ENCODE peak calls at places on chromosome 9, in four cellular contexts. A is pancreas, K is astrocyte, P is left ventricle myocardium inferior. H is an unnamed sample. For H3K4me1 and H3K27me3, the result is how much of the 10 kb centered on the place peaks cover.

GRCh38 chr9:19074836-19075235 is 25.6 kb downstream of the RRAGA start:
- DNase-seq in K (peak), A (no peak), P (no peak), H (no peak)

GRCh38 chr9:83259558-83259957 is 196.6 kb upstream of the RASEF start:
- DNase-seq in A (no peak), P (no peak), K (no peak), H (no peak)

GRCh38 chr9:122446819-122447484 is 30.8 kb downstream of the OR1J1 start:
- DNase-seq in K (peak), P (no peak), A (no peak), H (no peak)

GRCh38 chr9:126347911-126348760 is 21.5 kb downstream of the MVB12B start:
- DNase-seq in K (no peak), A (no peak), P (no peak), H (peak)

GRCh38 chr9:22005700-22006605 is 3.2 kb downstream of the CDKN2B start:
- DNase-seq in K (peak), P (no peak), A (no peak), H (no peak)

GRCh38 chr9:125444166-125444565 is 182.5 kb downstream of the GAPVD1 start:
- DNase-seq in K (no peak), P (no peak), A (no peak), H (no peak)

GRCh38 chr9:76414656-76415055 is 20.4 kb upstream of the RFK start:
- DNase-seq in A (no peak), P (no peak), K (peak), H (no peak)

GRCh38 chr9:111533099-111533785 is 8.3 kb downstream of the ZNF483 start:
- DNase-seq in A (no peak), P (no peak), K (peak), H (no peak)

GRCh38 chr9:12416736-12417135 is 276.4 kb upstream of the TYRP1 start:
- DNase-seq in K (no peak), P (no peak), A (no peak), H (no peak)

GRCh38 chr9:34559616-34560546 is 29.6 kb downstream of the CNTFR start:
- DNase-seq in P (peak), K (peak), A (no peak), H (peak)

GRCh38 chr9:105053209-105053652 is 125.3 kb upstream of the ABCA1 start:
- DNase-seq in P (no peak), A (no peak), K (peak), H (no peak)

GRCh38 chr9:19782005-19782404 is 6.8 kb downstream of the SLC24A2 start:
- DNase-seq in A (no peak), K (no peak), P (no peak), H (no peak)

GRCh38 chr9:126329476-126330275 is 3.0 kb downstream of the MVB12B start:
- DNase-seq in K (no peak), A (no peak), P (no peak), H (no peak)

GRCh38 chr9:92590386-92590785 is 54.6 kb upstream of the ECM2 start:
- DNase-seq in K (peak), A (no peak), P (peak), H (no peak)

GRCh38 chr9:125749951-125750655 is 2.9 kb downstream of the PBX3 start:
- DNase-seq in K (no peak), P (no peak), A (no peak), H (no peak)

GRCh38 chr9:96218821-96219614 is 83.0 kb downstream of the HSD17B3 start:
- DNase-seq in P (no peak), A (peak), K (no peak), H (peak)

GRCh38 chr9:2271426-2271825 is 256.3 kb downstream of the SMARCA2 start:
- DNase-seq in K (no peak), P (peak), A (no peak), H (no peak)

GRCh38 chr9:34612788-34613390 is 992 bp upstream of the RPP25L start:
- DNase-seq in A (peak), K (peak), P (peak), H (peak)

GRCh38 chr9:137664676-137665075 is 45.9 kb downstream of the EHMT1 start:
- DNase-seq in P (no peak), K (no peak), A (no peak), H (no peak)

GRCh38 chr9:93030642-93031628 is 27.6 kb upstream of the SUSD3 start:
- DNase-seq in A (no peak), P (no peak), K (no peak), H (no peak)

GRCh38 chr9:18071651-18072060 is 402.3 kb upstream of the ADAMTSL1 start:
- DNase-seq in P (no peak), K (peak), A (no peak), H (no peak)

GRCh38 chr9:116141864-116142561 is 11.6 kb upstream of the PAPPA start:
- DNase-seq in K (peak), P (no peak), A (no peak), H (no peak)

GRCh38 chr9:93996863-93997262 is 41.7 kb upstream of the BARX1 start:
- DNase-seq in A (no peak), P (no peak), K (no peak), H (no peak)

GRCh38 chr9:16171851-16172250 is 619.0 kb downstream of the CCDC171 start:
- DNase-seq in P (no peak), A (no peak), K (no peak), H (no peak)

GRCh38 chr9:13532407-13532806 is 252.9 kb upstream of the MPDZ start:
- DNase-seq in A (no peak), K (peak), P (no peak), H (no peak)

GRCh38 chr9:124774131-124774978 is 2.6 kb upstream of the OLFML2A start:
- DNase-seq in P (peak), K (no peak), A (peak), H (peak)

GRCh38 chr9:126301985-126302603 is 24.5 kb upstream of the MVB12B start:
- DNase-seq in K (peak), P (peak), A (no peak), H (no peak)

GRCh38 chr9:123360161-123361085 is 4.4 kb downstream of the CRB2 start:
- DNase-seq in K (no peak), A (peak), P (no peak), H (no peak)

GRCh38 chr9:8419871-8420270 is 620.3 kb upstream of the DMAC1 start:
- DNase-seq in K (peak), P (no peak), A (no peak), H (no peak)

GRCh38 chr9:132241840-132242620 is 80.2 kb downstream of the NTNG2 start:
- DNase-seq in P (peak), K (no peak), A (peak), H (peak)

GRCh38 chr9:7467186-7467585 is 332.4 kb downstream of the DMAC1 start:
- DNase-seq in P (no peak), K (no peak), A (no peak), H (no peak)

GRCh38 chr9:38063363-38063707 is 5.7 kb downstream of the SHB start:
- DNase-seq in P (no peak), A (no peak), K (no peak), H (peak)

GRCh38 chr9:19651681-19652080 is 137.2 kb downstream of the SLC24A2 start:
- DNase-seq in P (no peak), K (no peak), A (no peak), H (no peak)

DNA sequence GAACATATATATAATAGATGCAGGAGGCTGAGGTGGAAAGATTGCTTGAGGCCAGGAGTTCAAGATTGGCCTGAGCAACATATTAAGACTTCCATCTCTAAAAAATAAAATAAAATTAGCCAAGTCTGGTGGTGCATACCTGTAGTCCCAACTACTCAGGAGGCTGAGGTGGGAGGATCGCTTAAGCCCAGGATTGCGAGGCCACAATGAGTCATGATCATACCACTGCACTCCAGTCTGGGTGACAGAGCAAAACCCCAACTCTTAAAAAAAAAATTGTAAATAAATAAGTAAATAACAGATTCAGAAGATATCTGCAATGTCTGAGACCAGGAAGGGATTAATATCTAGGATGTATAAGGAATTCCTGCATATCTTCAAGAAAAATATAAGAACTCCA is 19.4 kb downstream of the B4GALT1 start:
- DNase-seq in K (no peak), P (no peak), A (no peak), H (peak)
- H3K4me1 ChIP-seq in K (under half), P (half or more), A (under half), H (under half)

DNA sequence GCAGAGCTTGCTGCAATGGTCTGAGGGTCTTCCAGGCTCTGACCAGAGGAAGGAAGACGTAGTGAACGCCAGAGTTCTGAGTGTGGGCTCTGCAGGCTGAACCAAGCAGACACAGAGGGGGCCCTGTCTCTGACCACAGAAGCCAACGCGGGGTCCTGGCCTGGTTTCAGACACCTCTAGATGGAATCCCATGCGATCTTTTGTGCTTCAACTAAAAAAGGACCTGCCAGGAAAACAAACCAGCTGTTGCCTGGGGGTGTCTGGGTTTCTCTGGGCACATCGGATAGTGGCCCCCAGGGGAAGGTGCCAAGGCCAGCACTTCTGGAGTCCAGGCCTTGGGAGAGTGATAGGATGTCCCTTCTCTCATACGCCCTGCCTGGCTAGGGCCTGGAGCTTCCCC is 12.9 kb downstream of the PRDM12 start:
- DNase-seq in A (no peak), K (no peak), P (no peak), H (no peak)
- H3K27me3 ChIP-seq in A (under half), K (under half), P (under half), H (under half)

GRCh38 chr9:114383866-114384231 is 3.9 kb downstream of the AKNA start:
- DNase-seq in K (no peak), A (no peak), P (no peak), H (no peak)

GRCh38 chr9:114378883-114379282 is 8.9 kb downstream of the AKNA start:
- DNase-seq in P (no peak), A (no peak), K (no peak), H (no peak)

GRCh38 chr9:114378016-114378415 is 9.8 kb downstream of the AKNA start:
- DNase-seq in A (no peak), K (no peak), P (no peak), H (peak)

GRCh38 chr9:114382951-114383865 is 4.6 kb downstream of the AKNA start:
- DNase-seq in A (no peak), P (no peak), K (no peak), H (peak)

GRCh38 chr9:114380988-114381387 is 6.8 kb downstream of the AKNA start:
- DNase-seq in A (no peak), K (no peak), P (no peak), H (no peak)
- H3K4me1 ChIP-seq in A (under half), K (under half), P (under half), H (under half)

GRCh38 chr9:113352006-113352405 is 2.7 kb downstream of the BSPRY start:
- DNase-seq in A (no peak), P (no peak), K (no peak), H (no peak)

GRCh38 chr9:113350338-113350672 is 964 bp downstream of the BSPRY start:
- DNase-seq in K (no peak), P (no peak), A (no peak), H (no peak)

GRCh38 chr9:113349434-113350337 is at the start of gene BSPRY:
- DNase-seq in K (no peak), P (no peak), A (peak), H (no peak)

GRCh38 chr9:113350937-113351336 is 1.6 kb downstream of the BSPRY start:
- DNase-seq in A (no peak), P (no peak), K (no peak), H (no peak)

GRCh38 chr9:113352411-113352810 is 3.1 kb downstream of the BSPRY start:
- DNase-seq in A (no peak), P (no peak), K (no peak), H (no peak)
- H3K27me3 ChIP-seq in A (under half), P (half or more), K (half or more), H (under half)

GRCh38 chr9:113589407-113589806 is 125.9 kb downstream of the RGS3 start:
- DNase-seq in K (no peak), P (peak), A (no peak), H (no peak)
- H3K4me1 ChIP-seq in K (under half), P (half or more), A (under half), H (under half)

DNA sequence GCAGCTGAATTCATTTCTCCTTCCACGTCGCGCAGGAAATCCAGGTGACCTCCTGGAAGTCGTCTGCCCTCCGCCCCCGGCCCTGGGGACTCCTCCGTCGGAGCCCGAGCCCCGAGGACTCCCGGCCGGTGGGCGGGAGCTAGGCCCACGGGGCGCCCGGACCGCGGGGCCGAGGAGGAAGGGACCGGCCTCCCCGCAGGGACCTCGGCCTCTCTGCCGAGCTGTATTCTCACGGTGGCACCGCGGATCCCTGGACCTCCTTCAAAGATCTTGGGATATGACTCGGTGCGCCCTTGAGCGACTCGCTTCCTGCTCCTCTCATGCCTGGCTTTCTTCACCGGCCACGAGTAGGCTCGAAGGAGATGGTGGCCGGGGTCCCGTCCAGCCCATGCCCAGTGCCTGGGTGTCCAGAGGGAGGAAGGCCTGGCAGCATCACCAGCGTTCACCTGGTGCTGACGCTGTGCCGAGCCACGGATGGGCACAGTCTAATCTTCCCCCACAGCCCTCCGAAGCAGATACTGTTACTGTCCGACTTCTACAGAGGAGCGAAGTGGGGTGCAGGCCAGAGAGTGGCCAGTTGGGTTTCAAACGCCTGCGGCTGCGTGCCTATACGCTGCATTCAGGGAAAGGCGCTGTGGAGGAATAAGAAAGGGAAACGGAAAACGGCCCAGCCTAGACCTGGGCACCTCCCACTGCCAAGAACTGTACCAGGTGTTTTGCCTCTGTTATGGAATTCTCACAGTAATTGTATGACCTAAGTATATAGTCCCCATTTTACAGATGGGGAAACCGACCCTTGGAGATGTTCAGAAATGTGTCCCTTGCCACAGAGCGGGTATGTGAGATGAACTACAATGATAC is 47.3 kb downstream of the PAX5 start:
- DNase-seq in P (no peak), K (no peak), A (no peak), H (no peak)
- H3K27me3 ChIP-seq in P (half or more), K (half or more), A (under half), H (half or more)

DNA sequence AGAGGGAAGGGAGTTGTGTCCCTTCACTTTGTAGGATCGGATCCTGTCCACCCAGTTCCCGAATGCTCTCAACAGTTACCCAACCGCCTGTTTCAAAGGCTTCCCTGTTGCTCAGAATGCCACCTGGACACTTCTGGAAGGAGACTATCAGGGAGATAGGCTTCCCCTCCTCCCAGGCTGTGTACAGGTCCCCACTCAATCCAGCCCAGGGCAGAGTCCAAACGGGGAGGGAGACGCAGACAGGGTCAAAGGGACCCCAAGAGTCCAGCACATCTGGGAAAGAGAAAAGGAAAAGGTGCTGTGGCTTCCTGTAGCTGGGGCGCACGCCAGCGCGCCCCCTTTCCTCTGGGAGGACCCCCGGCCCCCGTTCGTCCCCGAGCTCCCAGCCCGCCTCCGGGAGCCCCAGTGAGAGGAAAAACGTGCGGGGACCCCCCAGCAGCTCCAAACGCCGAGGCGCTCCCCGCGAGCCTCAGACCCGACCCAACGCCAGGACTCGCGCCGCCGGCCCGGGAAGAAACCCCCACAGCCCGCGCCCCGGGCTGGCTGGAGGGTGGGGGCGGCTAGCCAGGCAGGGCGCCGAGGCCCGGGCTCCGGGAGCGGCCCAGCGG is 640 bp downstream of the SURF4 start:
- DNase-seq in K (peak), P (no peak), A (peak), H (no peak)
- H3K4me1 ChIP-seq in K (under half), P (half or more), A (under half), H (under half)

DNA sequence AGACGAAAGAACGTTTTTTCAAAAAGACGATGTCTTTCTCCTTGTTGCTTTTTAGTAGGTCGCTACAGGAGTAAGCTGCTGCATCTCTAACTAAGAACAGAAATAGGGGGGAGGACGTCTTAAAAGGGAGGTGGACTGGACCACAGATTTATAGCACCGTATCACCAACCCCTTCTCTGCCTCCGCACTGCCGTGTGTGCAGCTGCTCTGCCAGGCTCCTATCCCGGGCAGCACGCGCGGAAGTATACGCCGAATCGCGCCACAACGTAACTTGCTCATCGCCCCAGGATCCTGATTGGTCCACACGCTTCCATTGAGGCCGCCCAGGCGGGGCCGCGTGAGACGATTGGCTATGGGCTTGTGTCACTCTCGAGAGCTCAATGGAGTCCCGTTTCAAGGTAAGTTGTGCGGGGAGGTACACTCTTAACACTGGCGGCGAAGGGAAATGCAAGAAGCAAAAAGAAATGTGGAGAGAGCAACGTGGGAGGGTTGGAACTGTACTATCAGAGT is at the start of gene ELAVL2:
- DNase-seq in A (peak), K (peak), P (peak), H (peak)
- H3K27me3 ChIP-seq in A (under half), K (under half), P (half or more), H (half or more)